ENCODE peak calls at places on chromosomes 7 and 10, in five cellular contexts. One of them, this sample, is unnamed.

GRCh38 chr10:127911218-127911866 is 4.4 kb downstream of the PTPRE start:
- DNase-seq in CD4-positive, alpha-beta T cell: no peak
- DNase-seq in psoas muscle: no peak
- DNase-seq in NCI-H510A: no peak
- DNase-seq in SW 1271: no peak
- DNase-seq in this sample: no peak

GRCh38 chr10:48224979-48225560 is 49.4 kb downstream of the FRMPD2 start:
- DNase-seq in SW 1271: no peak
- DNase-seq in psoas muscle: no peak
- DNase-seq in NCI-H510A: no peak
- DNase-seq in CD4-positive, alpha-beta T cell: no peak
- DNase-seq in this sample: no peak

GRCh38 chr7:102828291-102828690 is 79.5 kb downstream of the FAM185A start:
- DNase-seq in NCI-H510A: no peak
- DNase-seq in SW 1271: no peak
- DNase-seq in CD4-positive, alpha-beta T cell: no peak
- DNase-seq in psoas muscle: no peak
- DNase-seq in this sample: no peak

GRCh38 chr7:87416682-87417587 is 58.5 kb downstream of the ABCB4 start:
- DNase-seq in psoas muscle: no peak
- DNase-seq in NCI-H510A: no peak
- DNase-seq in SW 1271: peak
- DNase-seq in CD4-positive, alpha-beta T cell: peak
- DNase-seq in this sample: peak

GRCh38 chr10:110364531-110364937 is 59.8 kb upstream of the SMNDC1 start:
- DNase-seq in CD4-positive, alpha-beta T cell: no peak
- DNase-seq in psoas muscle: no peak
- DNase-seq in SW 1271: no peak
- DNase-seq in NCI-H510A: no peak
- DNase-seq in this sample: no peak

GRCh38 chr7:74461970-74462706 is 8.4 kb downstream of the GTF2IRD1 start:
- DNase-seq in NCI-H510A: no peak
- DNase-seq in psoas muscle: no peak
- DNase-seq in CD4-positive, alpha-beta T cell: no peak
- DNase-seq in SW 1271: no peak
- DNase-seq in this sample: no peak

GRCh38 chr7:33130184-33130583 is 820 bp downstream of the BBS9 start:
- DNase-seq in psoas muscle: no peak
- DNase-seq in CD4-positive, alpha-beta T cell: no peak
- DNase-seq in NCI-H510A: no peak
- DNase-seq in SW 1271: no peak
- DNase-seq in this sample: no peak

GRCh38 chr7:138816650-138817049 is 18.7 kb upstream of the ATP6V0A4 start:
- DNase-seq in CD4-positive, alpha-beta T cell: no peak
- DNase-seq in psoas muscle: no peak
- DNase-seq in NCI-H510A: no peak
- DNase-seq in SW 1271: no peak
- DNase-seq in this sample: no peak

GRCh38 chr10:125775491-125776106 is at the start of gene MMP21:
- DNase-seq in psoas muscle: no peak
- DNase-seq in SW 1271: no peak
- DNase-seq in CD4-positive, alpha-beta T cell: no peak
- DNase-seq in NCI-H510A: no peak
- DNase-seq in this sample: no peak

GRCh38 chr7:6256709-6257535 is 15.5 kb downstream of the CYTH3 start:
- DNase-seq in SW 1271: no peak
- DNase-seq in CD4-positive, alpha-beta T cell: no peak
- DNase-seq in NCI-H510A: no peak
- DNase-seq in psoas muscle: peak
- DNase-seq in this sample: no peak

GRCh38 chr7:42661312-42661711 is 250.6 kb downstream of the C7orf25 start:
- DNase-seq in CD4-positive, alpha-beta T cell: no peak
- DNase-seq in SW 1271: peak
- DNase-seq in psoas muscle: no peak
- DNase-seq in NCI-H510A: no peak
- DNase-seq in this sample: no peak

GRCh38 chr7:40874756-40875155 is 740.0 kb downstream of the SUGCT start:
- DNase-seq in NCI-H510A: no peak
- DNase-seq in psoas muscle: no peak
- DNase-seq in SW 1271: no peak
- DNase-seq in CD4-positive, alpha-beta T cell: no peak
- DNase-seq in this sample: no peak

GRCh38 chr7:19899517-19899916 is 126.1 kb upstream of the TMEM196 start:
- DNase-seq in SW 1271: no peak
- DNase-seq in CD4-positive, alpha-beta T cell: no peak
- DNase-seq in psoas muscle: no peak
- DNase-seq in NCI-H510A: no peak
- DNase-seq in this sample: no peak

GRCh38 chr7:152588350-152588749 is 87.6 kb downstream of the XRCC2 start:
- DNase-seq in NCI-H510A: no peak
- DNase-seq in SW 1271: peak
- DNase-seq in psoas muscle: no peak
- DNase-seq in CD4-positive, alpha-beta T cell: no peak
- DNase-seq in this sample: no peak

This sample was measured in pulmonary artery endothelial cell.